ENCODE peak calls at places on chromosome 2, in eight cellular contexts. D, U, B, Y, Q, V, K and M are unnamed samples.

GRCh38 chr2:241267249-241268067 is 48.0 kb downstream of the HDLBP start:
- DNase-seq in V (peak), Y (no peak), K (no peak), D (no peak), B (no peak), U (no peak), Q (no peak), M (no peak)

GRCh38 chr2:238513346-238513745 is 86.6 kb downstream of the ASB1 start:
- DNase-seq in B (no peak), U (peak), D (peak), Q (peak), K (no peak), V (peak), Y (peak), M (peak)

GRCh38 chr2:191538334-191538910 is 139.5 kb upstream of the NABP1 start:
- DNase-seq in K (no peak), Q (no peak), U (no peak), D (no peak), V (no peak), B (no peak), Y (no peak), M (no peak)

GRCh38 chr2:132582360-132582759 is 87.6 kb downstream of the LYPD1 start:
- DNase-seq in D (no peak), Q (no peak), K (no peak), V (peak), U (peak), B (no peak), Y (peak), M (no peak)

GRCh38 chr2:191678437-191679110 is 638 bp downstream of the NABP1 start:
- DNase-seq in U (peak), V (peak), K (peak), Q (no peak), B (no peak), Y (no peak), D (peak), M (peak)

GRCh38 chr2:207919164-207919919 is 106.0 kb downstream of the PLEKHM3 start:
- DNase-seq in U (no peak), V (no peak), D (peak), Q (no peak), B (no peak), K (no peak), Y (no peak), M (no peak)

GRCh38 chr2:45242161-45242741 is 233.0 kb upstream of the SIX2 start:
- DNase-seq in Q (no peak), D (no peak), Y (peak), U (peak), V (no peak), B (peak), K (no peak), M (no peak)

GRCh38 chr2:12502759-12503158 is 214.0 kb upstream of the TRIB2 start:
- DNase-seq in V (no peak), K (no peak), Y (no peak), Q (peak), B (no peak), D (no peak), U (no peak), M (no peak)

GRCh38 chr2:219633276-219634065 is 6.0 kb downstream of the SLC4A3 start:
- DNase-seq in D (no peak), K (no peak), U (no peak), Q (no peak), V (no peak), B (no peak), Y (no peak), M (no peak)

GRCh38 chr2:199596549-199596948 is 138.8 kb upstream of the SATB2 start:
- DNase-seq in D (peak), U (peak), B (no peak), V (no peak), Y (peak), Q (peak), K (no peak), M (no peak)